ENCODE peak calls at places on chromosomes 1 and 21, in eight cellular contexts. P is endodermal cell, Z is ovary, D is transverse colon, F is heart right ventricle, E is SK-N-SH, S is sigmoid colon, I is adrenal gland. O is an unnamed sample. For H3K4me1, the result is how much of the 10 kb centered on the place peaks cover.

GRCh38 chr1:67597336-67597735 is 87.7 kb upstream of the GADD45A start:
- DNase-seq in D (no peak), E (no peak), S (no peak), P (no peak), Z (no peak), I (no peak), F (no peak), O (no peak)

GRCh38 chr21:14554948-14555347 is 8.8 kb upstream of the SAMSN1 start:
- DNase-seq in F (no peak), E (no peak), P (no peak), D (no peak), S (no peak), I (no peak), Z (no peak), O (peak)

GRCh38 chr1:2384130-2384860 is 7.1 kb downstream of the MORN1 start:
- DNase-seq in E (no peak), S (peak), F (no peak), Z (no peak), P (no peak), I (no peak), D (peak), O (no peak)

GRCh38 chr1:22229374-22229773 is 86.5 kb upstream of the WNT4 start:
- DNase-seq in Z (no peak), P (no peak), I (peak), D (no peak), F (no peak), E (no peak), S (no peak), O (peak)

GRCh38 chr1:211326528-211327340 is at the start of gene TRAF5:
- DNase-seq in Z (peak), I (peak), D (peak), P (peak), F (peak), E (peak), S (peak), O (no peak)

GRCh38 chr1:16321176-16321867 is 31.0 kb downstream of the FBXO42 start:
- DNase-seq in I (no peak), D (no peak), P (no peak), S (no peak), E (no peak), F (no peak), Z (no peak), O (peak)

GRCh38 chr1:18505666-18506065 is 24.9 kb downstream of the KLHDC7A start:
- DNase-seq in P (no peak), Z (no peak), E (no peak), F (no peak), S (no peak), D (no peak), I (no peak), O (peak)

GRCh38 chr1:171233183-171233582 is 15.1 kb upstream of the FMO1 start:
- DNase-seq in I (no peak), P (no peak), S (no peak), Z (no peak), F (no peak), E (no peak), D (no peak), O (no peak)

GRCh38 chr1:217311766-217312165 is 319.1 kb downstream of the GPATCH2 start:
- DNase-seq in P (peak), F (no peak), S (no peak), E (peak), Z (no peak), D (no peak), I (no peak), O (no peak)

GRCh38 chr1:208213786-208214185 is 30.4 kb downstream of the PLXNA2 start:
- DNase-seq in Z (no peak), F (peak), E (no peak), P (peak), I (no peak), S (no peak), D (no peak), O (no peak)

GRCh38 chr1:117110774-117111173 is 10.8 kb downstream of the TRIM45 start:
- DNase-seq in E (no peak), D (no peak), P (no peak), S (no peak), I (no peak), Z (no peak), F (no peak), O (peak)

GRCh38 chr1:50425376-50426107 is 2.3 kb upstream of the DMRTA2 start:
- DNase-seq in Z (no peak), E (peak), F (no peak), P (peak), D (no peak), I (no peak), S (no peak), O (no peak)

GRCh38 chr1:158203693-158204457 is 23.2 kb downstream of the CD1D start:
- DNase-seq in F (peak), S (no peak), P (peak), E (peak), Z (no peak), D (no peak), I (no peak), O (peak)

GRCh38 chr1:178133291-178133989 is 39.5 kb downstream of the RASAL2 start:
- DNase-seq in P (no peak), E (no peak), S (no peak), D (no peak), Z (no peak), I (no peak), F (no peak), O (no peak)

GRCh38 chr1:207423560-207424292 is 30.4 kb upstream of the CR2 start:
- DNase-seq in I (no peak), Z (no peak), S (no peak), P (peak), E (no peak), D (no peak), F (no peak), O (no peak)

GRCh38 chr1:108113496-108113895 is 86.6 kb downstream of the SLC25A24 start:
- DNase-seq in D (no peak), P (no peak), E (no peak), F (no peak), I (no peak), Z (no peak), S (no peak), O (peak)

GRCh38 chr21:46483300-46484295 is 24.9 kb downstream of the DIP2A start:
- DNase-seq in D (no peak), Z (no peak), F (no peak), S (no peak), I (no peak), P (no peak), E (no peak), O (no peak)

GRCh38 chr1:195065437-195065836 is 1542.8 kb downstream of the KCNT2 start:
- DNase-seq in D (no peak), I (no peak), S (no peak), P (no peak), Z (no peak), E (no peak), F (no peak), O (no peak)

GRCh38 chr1:30008998-30009657 is 714.3 kb downstream of the MATN1 start:
- DNase-seq in E (no peak), F (no peak), D (peak), P (no peak), I (peak), S (no peak), Z (no peak), O (peak)

GRCh38 chr1:21184266-21184665 is 7.6 kb upstream of the EIF4G3 start:
- DNase-seq in E (no peak), S (no peak), I (no peak), F (no peak), P (no peak), D (no peak), Z (no peak), O (no peak)

GRCh38 chr1:80054129-80054528 is 1047.6 kb upstream of the ADGRL4 start:
- DNase-seq in S (peak), D (no peak), I (no peak), E (peak), P (no peak), Z (no peak), F (no peak), O (peak)

GRCh38 chr1:231463541-231463940 is 41.5 kb upstream of the EGLN1 start:
- DNase-seq in I (no peak), Z (no peak), S (no peak), F (no peak), E (no peak), D (no peak), P (no peak), O (peak)

GRCh38 chr1:170556910-170557309 is 24.9 kb downstream of the GORAB start:
- DNase-seq in P (no peak), I (no peak), E (no peak), F (no peak), S (no peak), D (no peak), Z (no peak), O (no peak)

GRCh38 chr1:200473698-200474371 is 64.0 kb upstream of the ZNF281 start:
- DNase-seq in E (peak), F (no peak), S (no peak), Z (no peak), I (no peak), P (no peak), D (no peak), O (no peak)

GRCh38 chr21:45972716-45973474 is 8.7 kb upstream of the COL6A1 start:
- DNase-seq in F (peak), E (peak), P (peak), S (peak), Z (peak), D (peak), I (peak), O (no peak)

GRCh38 chr1:41722184-41722583 is 196.5 kb downstream of the HIVEP3 start:
- DNase-seq in I (no peak), E (no peak), P (no peak), S (no peak), Z (no peak), F (no peak), D (no peak), O (no peak)

DNA sequence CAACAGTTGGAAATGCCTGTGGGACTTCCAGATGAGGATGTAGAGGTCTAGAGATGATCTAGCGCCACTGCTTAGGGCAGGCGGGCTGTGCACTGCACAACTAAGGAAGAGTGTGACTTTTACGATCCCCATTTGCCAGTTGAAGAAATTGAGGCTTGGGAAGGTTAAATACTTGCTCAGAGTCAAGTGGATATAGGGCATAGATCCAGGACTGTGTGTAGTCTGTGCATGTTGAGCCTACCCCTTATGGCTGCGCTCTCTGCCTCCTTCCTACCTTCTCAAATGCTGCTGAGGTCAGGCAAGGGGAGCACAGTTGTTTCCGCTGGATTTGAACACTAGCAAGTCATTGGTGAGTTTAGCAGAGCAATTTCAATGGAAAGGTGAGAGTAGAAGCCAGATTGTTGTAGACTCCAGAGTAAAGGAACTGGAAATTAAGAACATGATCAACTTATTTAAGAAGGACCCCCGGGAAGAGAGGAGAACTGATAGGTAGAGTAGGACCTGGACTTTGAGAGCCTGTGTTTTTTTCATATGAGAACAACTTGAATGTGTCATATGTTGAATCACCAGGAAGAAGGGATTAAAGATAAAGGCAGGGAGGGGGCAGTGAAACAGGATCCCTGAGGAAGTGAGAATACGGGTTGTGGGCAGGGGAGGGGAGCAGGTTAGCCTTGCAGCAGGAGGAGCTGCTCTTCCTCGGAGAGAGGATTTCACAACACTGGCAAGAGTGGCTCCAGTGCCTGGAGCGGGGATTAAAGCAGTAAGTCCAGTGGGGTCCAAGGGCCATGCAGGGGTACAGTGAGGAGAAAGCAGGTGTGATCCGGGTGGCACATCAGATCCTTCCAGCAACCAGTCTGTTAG is 2.7 kb downstream of the CAPN2 start:
- DNase-seq in D (peak), P (peak), I (peak), Z (peak), F (no peak), S (no peak), E (no peak), O (peak)
- TF ChIP-seq CTCF in D (no peak), P (no peak), I (no peak), Z (no peak), F (no peak), S (no peak), E (no peak), O (peak)

GRCh38 chr1:66374561-66375111 is 159.3 kb upstream of the SGIP1 start:
- DNase-seq in I (no peak), S (no peak), D (no peak), E (no peak), Z (no peak), F (no peak), P (no peak), O (peak)
- H3K4me1 ChIP-seq in I (under half), S (under half), D (under half), E (under half), Z (under half), F (under half), P (under half), O (under half)

DNA sequence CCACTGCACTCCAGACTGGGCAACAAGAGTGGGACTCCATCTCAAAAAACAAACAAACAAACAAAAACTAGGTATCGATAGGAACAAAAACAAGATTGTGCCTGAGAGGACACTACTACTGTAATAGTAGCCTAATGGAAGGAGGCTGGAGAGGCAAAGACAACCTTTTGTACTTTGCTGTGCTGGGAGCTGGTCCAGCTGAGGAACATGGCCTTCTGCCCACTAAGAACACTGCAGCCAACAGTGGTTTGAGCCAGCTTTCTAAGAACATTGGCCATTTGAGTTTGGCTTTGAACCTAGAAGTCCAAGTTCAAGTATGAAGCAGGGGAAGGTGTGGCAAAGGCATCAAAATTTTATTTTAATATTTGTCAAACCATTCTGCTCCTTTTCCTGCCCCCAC is 22.7 kb upstream of the RGS8 start:
- DNase-seq in E (no peak), F (peak), I (peak), P (no peak), S (no peak), D (no peak), Z (peak), O (no peak)
- TF ChIP-seq CTCF in E (no peak), F (no peak), I (no peak), P (no peak), S (no peak), D (no peak), Z (no peak), O (no peak)

GRCh38 chr21:33217168-33217567 is 12.6 kb upstream of the IFNAR2 start:
- DNase-seq in E (no peak), I (no peak), F (no peak), Z (no peak), S (no peak), P (peak), D (no peak), O (no peak)

GRCh38 chr21:33212159-33212851 is 17.4 kb upstream of the IFNAR2 start:
- DNase-seq in Z (no peak), I (no peak), S (no peak), E (no peak), P (no peak), D (no peak), F (no peak), O (peak)

GRCh38 chr21:33211305-33211704 is 18.4 kb upstream of the IFNAR2 start:
- DNase-seq in S (no peak), F (no peak), D (no peak), P (no peak), E (no peak), Z (no peak), I (no peak), O (no peak)

GRCh38 chr21:33211732-33212131 is 18.0 kb upstream of the IFNAR2 start:
- DNase-seq in P (no peak), Z (no peak), F (no peak), I (no peak), S (no peak), E (no peak), D (no peak), O (no peak)

DNA sequence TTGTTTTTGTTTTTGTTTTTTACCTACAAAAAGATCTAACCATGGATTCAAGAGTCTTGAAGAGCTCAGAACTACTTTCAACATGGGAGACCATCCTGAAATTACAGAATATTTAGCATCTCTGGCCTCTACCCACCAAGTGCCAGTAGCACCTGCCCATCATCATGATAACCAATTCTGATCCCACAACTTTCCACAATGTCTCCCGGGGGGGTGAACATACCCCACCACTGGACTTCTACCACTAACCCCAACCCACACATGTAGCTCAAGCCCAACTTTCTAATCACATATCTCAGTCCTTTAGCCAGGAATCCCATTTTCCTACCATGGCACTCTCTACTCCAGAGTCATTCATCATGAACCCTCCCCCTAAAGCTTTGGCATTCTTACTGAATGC is 15.7 kb upstream of the IFNAR2 start:
- DNase-seq in F (no peak), P (no peak), Z (no peak), D (no peak), I (no peak), S (no peak), E (no peak), O (no peak)
- H3K4me1 ChIP-seq in F (under half), P (under half), Z (under half), D (under half), I (under half), S (under half), E (under half), O (under half)

DNA sequence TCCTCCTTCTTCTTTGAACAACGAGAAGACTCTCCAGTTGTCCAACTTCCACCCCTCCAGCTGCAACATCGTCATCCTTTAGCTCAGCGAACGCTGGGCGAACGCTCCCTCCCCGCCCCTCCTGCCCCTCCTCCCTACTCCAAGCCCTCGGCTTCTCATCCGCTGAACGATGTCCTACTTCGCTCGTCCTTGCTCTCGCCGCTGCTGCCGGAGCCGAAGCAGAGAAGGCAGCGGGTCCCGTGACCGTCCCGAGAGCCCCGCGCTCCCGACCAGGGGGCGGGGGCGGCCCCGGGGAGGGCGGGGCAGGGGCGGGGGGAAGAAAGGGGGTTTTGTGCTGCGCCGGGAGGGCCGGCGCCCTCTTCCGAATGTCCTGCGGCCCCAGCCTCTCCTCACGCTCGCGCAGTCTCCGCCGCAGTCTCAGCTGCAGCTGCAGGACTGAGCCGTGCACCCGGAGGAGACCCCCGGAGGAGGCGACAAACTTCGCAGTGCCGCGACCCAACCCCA is at the start of gene BCAN:
- DNase-seq in Z (no peak), P (peak), I (no peak), S (peak), D (no peak), E (peak), F (no peak), O (no peak)
- TF ChIP-seq CTCF in Z (no peak), P (peak), I (no peak), S (no peak), D (no peak), E (no peak), F (no peak), O (no peak)

DNA sequence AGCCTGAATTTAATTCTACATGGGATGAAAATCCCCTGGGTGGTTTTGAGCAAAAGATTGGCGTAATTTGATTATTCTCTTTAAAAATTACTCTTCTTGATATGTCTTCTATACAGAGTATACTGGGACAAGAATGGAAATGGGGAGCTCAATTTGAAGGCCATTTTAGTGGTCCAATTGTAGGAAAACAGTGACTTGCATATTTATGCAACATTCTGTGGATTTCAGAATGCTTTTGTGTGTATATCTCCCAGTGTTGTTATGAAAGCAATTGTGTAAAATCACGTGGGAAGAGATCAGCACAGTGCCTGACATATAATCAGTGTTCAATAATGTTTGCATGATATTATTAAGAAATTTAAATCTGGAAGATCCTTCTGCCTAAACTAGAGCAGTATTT is 575.9 kb upstream of the PBX1 start:
- DNase-seq in Z (no peak), P (no peak), D (no peak), E (no peak), F (no peak), I (no peak), S (no peak), O (no peak)
- H3K4me1 ChIP-seq in Z (under half), P (under half), D (under half), E (under half), F (under half), I (under half), S (under half), O (under half)

DNA sequence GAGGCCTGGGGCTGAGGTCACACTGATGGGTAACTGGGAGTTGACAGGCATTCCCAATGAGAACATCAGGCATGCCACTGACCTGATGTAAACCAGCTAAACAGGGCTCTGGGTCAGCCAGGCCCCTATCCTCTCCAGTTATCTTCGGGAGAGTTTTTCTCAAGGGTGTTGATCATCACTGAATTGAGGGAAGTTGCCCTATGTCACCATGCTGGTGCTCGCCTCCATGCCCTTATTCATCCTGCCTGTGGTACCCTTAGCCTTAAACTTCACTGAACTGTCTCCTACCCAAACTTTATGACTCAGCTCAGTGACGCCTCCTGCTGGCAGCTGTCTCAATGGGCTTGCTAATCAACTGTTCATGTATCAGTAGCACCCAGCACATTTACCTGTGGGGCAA is 80.7 kb upstream of the TNR start:
- DNase-seq in S (no peak), I (peak), D (no peak), P (peak), E (no peak), F (peak), Z (no peak), O (no peak)
- TF ChIP-seq CTCF in S (no peak), I (no peak), D (no peak), P (peak), E (peak), F (no peak), Z (no peak), O (peak)

O was measured in foreskin keratinocyte.